ENCODE peak calls at places on chromosomes 5 and 9, in seven cellular contexts. N is HuH-7; M is stromal cell of bone marrow; K is fibroblast of the conjunctiva; E is lung; P is left kidney; F is activated CD8-positive, alpha-beta memory T cell treated with anti-CD3 and anti-CD28 coated beads for 1 hour. Q is an unnamed sample.

GRCh38 chr9:89878687-89879086 is 273.9 kb downstream of the GADD45G start:
- DNase-seq in F (no peak), M (no peak), K (no peak), E (peak), N (no peak), P (no peak), Q (peak)

GRCh38 chr9:84139296-84140100 is 158.9 kb downstream of the RMI1 start:
- DNase-seq in P (peak), F (no peak), N (no peak), K (peak), M (peak), E (peak), Q (no peak)

GRCh38 chr9:80131627-80132026 is 559.9 kb downstream of the TLE4 start:
- DNase-seq in N (no peak), M (no peak), E (no peak), F (no peak), K (no peak), P (no peak), Q (no peak)

GRCh38 chr9:70677336-70677735 is 262.9 kb upstream of the KLF9 start:
- DNase-seq in N (no peak), K (no peak), F (no peak), M (no peak), E (no peak), P (no peak), Q (no peak)

GRCh38 chr9:35070823-35071813 is 1.3 kb downstream of the VCP start:
- DNase-seq in F (no peak), M (no peak), N (no peak), P (peak), E (no peak), K (no peak), Q (no peak)

GRCh38 chr9:89021154-89021803 is 30.0 kb downstream of the S1PR3 start:
- DNase-seq in K (peak), M (peak), P (no peak), F (no peak), E (peak), N (no peak), Q (no peak)

GRCh38 chr9:13274901-13275641 is 4.4 kb downstream of the MPDZ start:
- DNase-seq in M (peak), F (no peak), K (no peak), N (no peak), E (no peak), P (no peak), Q (no peak)

GRCh38 chr5:54180616-54181015 is 129.8 kb downstream of the ARL15 start:
- DNase-seq in K (no peak), E (no peak), N (no peak), P (peak), F (no peak), M (no peak), Q (no peak)

GRCh38 chr5:33843579-33843978 is 48.2 kb downstream of the ADAMTS12 start:
- DNase-seq in N (no peak), P (no peak), E (no peak), F (no peak), M (no peak), K (no peak), Q (no peak)

GRCh38 chr9:120735009-120735408 is 20.7 kb upstream of the MEGF9 start:
- DNase-seq in F (no peak), P (peak), E (no peak), M (no peak), K (no peak), N (no peak), Q (no peak)

GRCh38 chr5:35308391-35308790 is 78.1 kb upstream of the PRLR start:
- DNase-seq in N (no peak), K (no peak), P (peak), M (no peak), F (no peak), E (no peak), Q (no peak)

GRCh38 chr9:34505370-34506120 is 17.2 kb downstream of the ENHO start:
- DNase-seq in M (no peak), P (no peak), N (no peak), K (no peak), E (no peak), F (no peak), Q (no peak)

GRCh38 chr5:144131256-144131655 is 39.2 kb downstream of the YIPF5 start:
- DNase-seq in P (no peak), N (no peak), E (no peak), F (no peak), M (no peak), K (no peak), Q (no peak)

GRCh38 chr5:153818626-153819025 is 220.1 kb downstream of the FAM114A2 start:
- DNase-seq in F (no peak), M (no peak), P (no peak), E (no peak), K (no peak), N (no peak), Q (no peak)

GRCh38 chr9:136339173-136339957 is 12.0 kb downstream of the GPSM1 start:
- DNase-seq in K (no peak), N (peak), F (no peak), M (no peak), P (peak), E (peak), Q (peak)

GRCh38 chr9:120937596-120937995 is 11.0 kb upstream of the TRAF1 start:
- DNase-seq in K (no peak), M (peak), F (no peak), N (no peak), E (no peak), P (no peak), Q (no peak)

GRCh38 chr9:108057421-108058136 is 568.0 kb upstream of the KLF4 start:
- DNase-seq in F (no peak), M (peak), N (no peak), P (no peak), K (peak), E (peak), Q (no peak)

GRCh38 chr9:79477955-79478751 is 93.6 kb upstream of the TLE4 start:
- DNase-seq in M (no peak), K (no peak), E (no peak), P (peak), N (peak), F (peak), Q (peak)

GRCh38 chr9:3751125-3751758 is 225.4 kb upstream of the RFX3 start:
- DNase-seq in N (no peak), E (no peak), M (peak), F (no peak), P (peak), K (no peak), Q (peak)